ENCODE peak calls at places on chromosome 14, in four cellular contexts. Q, E, U and S are unnamed samples.

GRCh38 chr14:31843361-31844091 is 233.6 kb upstream of the ARHGAP5 start:
- DNase-seq in E (no peak), Q (no peak), U (no peak), S (no peak)

GRCh38 chr14:103561381-103562134 is 899 bp downstream of the BAG5 start:
- DNase-seq in U (no peak), Q (peak), E (no peak), S (no peak)

GRCh38 chr14:79278286-79278797 is 933.0 kb downstream of the DIO2 start:
- DNase-seq in Q (no peak), U (no peak), E (no peak), S (no peak)

GRCh38 chr14:50394713-50395112 is 2.0 kb downstream of the CDKL1 start:
- DNase-seq in E (no peak), Q (no peak), U (no peak), S (no peak)

GRCh38 chr14:77746064-77746463 is 14.9 kb downstream of the SNW1 start:
- DNase-seq in Q (no peak), U (no peak), E (no peak), S (no peak)

GRCh38 chr14:54976316-54976715 is 50.6 kb downstream of the WDHD1 start:
- DNase-seq in Q (no peak), U (no peak), E (no peak), S (no peak)

GRCh38 chr14:35878272-35879140 is 52.4 kb downstream of the BRMS1L start:
- DNase-seq in E (no peak), Q (no peak), U (no peak), S (no peak)

GRCh38 chr14:50044040-50044651 is 72.2 kb downstream of the VCPKMT start:
- DNase-seq in U (no peak), Q (no peak), E (peak), S (no peak)

GRCh38 chr14:21090194-21090939 is 8.1 kb downstream of the ZNF219 start:
- DNase-seq in Q (no peak), E (peak), U (no peak), S (no peak)